ENCODE peak calls at places on chromosome 17, in four cellular contexts. A is PC-3, W is H9, K is GM23248. E is an unnamed sample.

GRCh38 chr17:16407911-16408588 is 7.3 kb upstream of the TRPV2 start:
- DNase-seq in A (peak; percentile 47), W (peak; percentile 75), K (peak; percentile 54), E (no peak)

GRCh38 chr17:66517336-66518009 is 215.1 kb downstream of the PRKCA start:
- DNase-seq in A (no peak), W (no peak), K (no peak), E (no peak)

GRCh38 chr17:77581480-77581879 is 377.0 kb upstream of the TNRC6C start:
- DNase-seq in K (peak; percentile 74), A (peak; percentile 71), W (no peak), E (no peak)

GRCh38 chr17:61307905-61308886 is 91.4 kb upstream of the TBX2 start:
- DNase-seq in K (peak; percentile 98), A (peak; percentile 75), W (no peak), E (no peak)

GRCh38 chr17:4944554-4945175 is 3.7 kb downstream of the PFN1 start:
- DNase-seq in A (no peak), W (peak; percentile 44), K (no peak), E (no peak)

GRCh38 chr17:71338396-71338795 is 782.4 kb upstream of the SOX9 start:
- DNase-seq in A (peak; percentile 13), W (no peak), K (peak; percentile 42), E (no peak)

GRCh38 chr17:8332688-8333087 is 7.0 kb upstream of the ODF4 start:
- DNase-seq in K (no peak), A (peak; percentile 25), W (no peak), E (peak; percentile 65)

GRCh38 chr17:6261496-6261895 is 173.4 kb downstream of the AIPL1 start:
- DNase-seq in W (no peak), A (no peak), K (no peak), E (peak; percentile 23)

GRCh38 chr17:68328676-68329075 is 37.4 kb downstream of the ARSG start:
- DNase-seq in A (peak; percentile 73), K (no peak), W (no peak), E (peak; percentile 91)

GRCh38 chr17:17413215-17413792 is 63.5 kb upstream of the MED9 start:
- DNase-seq in A (peak; percentile 78), W (no peak), K (peak; percentile 27), E (no peak)

GRCh38 chr17:36221187-36221586 is 10.3 kb downstream of the CCL4L2 start:
- DNase-seq in K (no peak), A (no peak), W (peak; percentile 15), E (no peak)

GRCh38 chr17:45314761-45315549 is 1.9 kb downstream of the MAP3K14 start:
- DNase-seq in W (no peak), K (peak; percentile 58), A (peak; percentile 4), E (no peak)

GRCh38 chr17:74554909-74555308 is 9.0 kb upstream of the CD300C start:
- DNase-seq in W (no peak), A (no peak), K (no peak), E (no peak)

GRCh38 chr17:37273419-37274051 is 102.2 kb upstream of the C17orf78 start:
- DNase-seq in W (peak; percentile 24), A (no peak), K (peak; percentile 13), E (peak; percentile 18)

GRCh38 chr17:76744747-76745146 is 6.8 kb downstream of the MFSD11 start:
- DNase-seq in W (no peak), K (no peak), A (no peak), E (no peak)

GRCh38 chr17:41919165-41919817 is 540 bp upstream of the ACLY start:
- DNase-seq in W (peak; percentile 92), A (peak; percentile 61), K (no peak), E (peak; percentile 99)

GRCh38 chr17:5769936-5770335 is 185.6 kb upstream of the NLRP1 start:
- DNase-seq in W (peak; percentile 55), K (no peak), A (no peak), E (no peak)

GRCh38 chr17:77441130-77441920 is 300.6 kb downstream of the SEC14L1 start:
- DNase-seq in A (no peak), W (no peak), K (no peak), E (no peak)

GRCh38 chr17:71828182-71828596 is 292.6 kb upstream of the SOX9 start:
- DNase-seq in W (peak; percentile 97), A (no peak), K (peak; percentile 78), E (peak; percentile 98)

GRCh38 chr17:61284174-61284573 is 115.5 kb upstream of the TBX2 start:
- DNase-seq in A (peak; percentile 57), K (peak; percentile 85), W (no peak), E (no peak)

GRCh38 chr17:36703860-36704266 is 102.5 kb downstream of the MRM1 start:
- DNase-seq in K (peak; percentile 46), A (peak; percentile 15), W (peak; percentile 91), E (peak; percentile 71)

GRCh38 chr17:33291248-33292183 is 1.6 kb downstream of the ASIC2 start:
- DNase-seq in W (peak; percentile 81), K (peak; percentile 48), A (no peak), E (peak; percentile 73)

GRCh38 chr17:17350491-17351355 is 47.5 kb downstream of the NT5M start:
- DNase-seq in W (peak; percentile 80), A (peak; percentile 58), K (peak; percentile 79), E (peak; percentile 72)

GRCh38 chr17:77734371-77735050 is 224.0 kb upstream of the TNRC6C start:
- DNase-seq in K (peak; percentile 64), A (no peak), W (peak; percentile 83), E (peak; percentile 76)

GRCh38 chr17:42214156-42214555 is 19.9 kb upstream of the GHDC start:
- DNase-seq in A (no peak), K (no peak), W (no peak), E (no peak)

GRCh38 chr17:82497483-82498405 is 21.8 kb upstream of the FOXK2 start:
- DNase-seq in A (peak; percentile 27), W (no peak), K (peak; percentile 67), E (peak; percentile 43)

GRCh38 chr17:77287432-77288068 is 146.8 kb downstream of the SEC14L1 start:
- DNase-seq in K (peak; percentile 95), W (peak; percentile 83), A (peak; percentile 98), E (peak; percentile 82)

GRCh38 chr17:59652119-59652518 is 32.4 kb downstream of the CLTC start:
- DNase-seq in K (peak; percentile 85), W (no peak), A (peak; percentile 64), E (no peak)

GRCh38 chr17:77475012-77475976 is 334.5 kb downstream of the SEC14L1 start:
- DNase-seq in A (no peak), W (no peak), K (peak; percentile 90), E (no peak)

GRCh38 chr17:77654861-77655260 is 303.6 kb upstream of the TNRC6C start:
- DNase-seq in W (no peak), A (no peak), K (no peak), E (no peak)

GRCh38 chr17:17041018-17041521 is 1.2 kb upstream of the MPRIP start:
- DNase-seq in K (peak; percentile 88), A (peak; percentile 82), W (no peak), E (peak; percentile 67)

GRCh38 chr17:43373343-43373742 is 25.4 kb upstream of the ARL4D start:
- DNase-seq in W (no peak), A (no peak), K (no peak), E (no peak)
- H3K4me1 ChIP-seq in W (no peaks in the 10 kb centered on the region), A (peaks cover 2% of the 10 kb centered on the region), K (peaks cover 6% of the 10 kb centered on the region), E (no peaks in the 10 kb centered on the region)

DNA sequence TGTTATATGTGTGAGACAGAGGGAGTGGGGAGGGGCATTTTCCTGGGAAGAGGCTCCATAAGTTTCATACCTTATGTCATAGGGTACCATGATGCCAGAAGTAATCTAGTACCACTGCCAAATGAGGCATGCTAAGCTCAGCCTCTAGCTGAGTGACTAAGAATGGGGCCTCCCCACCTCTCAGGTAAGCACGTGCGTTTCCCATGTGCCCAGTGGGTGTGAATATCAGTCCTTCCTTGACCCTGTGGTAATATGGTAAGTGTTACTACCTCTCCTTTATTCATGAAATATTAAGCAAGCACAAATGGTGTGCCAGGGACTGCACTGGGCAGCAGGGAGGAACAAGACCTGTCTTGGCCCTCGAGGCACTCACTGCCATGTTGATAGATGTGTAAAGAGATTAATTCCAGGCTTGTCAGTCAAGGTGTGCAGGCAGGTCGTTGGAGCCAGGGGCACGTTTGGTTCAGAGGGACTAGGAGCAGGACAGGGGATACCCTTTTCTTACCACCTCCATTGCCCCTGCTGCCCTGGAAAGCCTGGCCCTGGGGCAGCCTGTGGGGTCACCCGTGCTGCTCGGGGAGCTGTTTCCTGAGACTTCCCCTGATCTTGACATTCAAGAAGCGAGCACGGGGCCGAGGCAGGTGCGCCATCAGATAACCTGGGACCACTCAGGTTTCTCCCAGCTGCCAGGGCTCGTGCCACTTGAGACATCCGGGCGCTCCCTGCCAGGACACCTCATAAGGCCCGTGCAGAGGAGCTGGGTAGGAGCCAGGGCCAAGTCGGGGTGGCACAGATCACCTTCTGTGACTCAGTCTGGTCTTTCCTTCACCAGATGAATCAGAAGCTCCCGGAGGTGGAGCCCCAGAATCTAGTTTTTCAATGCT is 8.8 kb downstream of the RSAD1 start:
- DNase-seq in A (peak; percentile 90), K (peak; percentile 73), W (no peak), E (no peak)
- H3K79me2 ChIP-seq in A (no peaks in the 10 kb centered on the region), K (no peaks in the 10 kb centered on the region), W (no peaks in the 10 kb centered on the region), E (no peaks in the 10 kb centered on the region)

DNA sequence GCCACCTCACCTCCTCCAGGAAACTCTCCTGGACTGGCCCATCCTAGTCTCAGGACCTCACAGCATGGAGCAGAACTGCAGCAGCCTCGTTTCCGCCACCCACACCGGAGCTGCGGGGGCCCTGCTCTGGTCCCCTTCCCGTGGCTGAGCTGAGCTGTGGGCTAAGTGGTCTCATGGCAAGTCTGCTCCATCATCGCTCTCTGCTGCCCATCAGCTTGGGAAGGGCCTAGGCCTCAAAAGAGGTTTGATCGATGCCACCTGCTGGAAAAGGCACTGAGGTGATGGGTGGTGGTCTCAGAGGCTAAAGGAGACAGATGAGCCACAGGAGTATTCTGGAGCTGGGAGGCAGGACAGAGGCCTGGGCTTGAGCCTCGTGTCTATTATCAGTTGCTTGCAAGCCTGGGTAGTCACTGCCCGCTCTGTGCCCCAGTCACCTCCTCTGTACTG is 1.8 kb downstream of the ITGAE start:
- DNase-seq in K (no peak), W (peak; percentile 54), A (no peak), E (peak; percentile 45)
- H3K4me1 ChIP-seq in K (peaks cover 29% of the 10 kb centered on the region), W (no peaks in the 10 kb centered on the region), A (peaks cover 31% of the 10 kb centered on the region), E (no peaks in the 10 kb centered on the region)

GRCh38 chr17:80612997-80613731 is 68.5 kb downstream of the RPTOR start:
- DNase-seq in W (no peak), K (no peak), A (no peak), E (no peak)

GRCh38 chr17:80611831-80612230 is 67.2 kb downstream of the RPTOR start:
- DNase-seq in W (no peak), K (no peak), A (no peak), E (no peak)

GRCh38 chr17:80613732-80614071 is 69.1 kb downstream of the RPTOR start:
- DNase-seq in K (no peak), W (no peak), A (no peak), E (no peak)

GRCh38 chr17:80608326-80608725 is 63.7 kb downstream of the RPTOR start:
- DNase-seq in A (no peak), K (no peak), W (no peak), E (no peak)

DNA sequence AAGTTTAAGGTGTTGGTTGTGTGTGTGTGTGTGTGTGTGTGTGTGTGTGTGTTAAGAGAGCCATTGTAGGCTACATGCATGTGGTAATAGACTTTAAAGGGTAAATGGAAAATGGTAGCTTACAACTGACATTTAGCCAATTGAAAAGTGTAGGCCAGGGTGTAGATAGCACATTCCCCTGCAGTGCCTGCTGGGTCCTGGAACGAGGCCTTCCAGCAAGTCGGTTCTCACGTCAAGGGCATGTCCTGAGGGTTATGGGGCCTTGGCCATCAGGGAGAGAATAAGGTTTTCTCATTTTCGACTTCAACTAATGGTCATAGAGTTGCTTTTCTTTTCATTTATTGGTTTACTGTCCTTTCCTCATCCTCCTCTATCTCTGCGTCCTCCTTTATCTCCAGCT is 65.1 kb downstream of the RPTOR start:
- DNase-seq in W (no peak), K (no peak), A (no peak), E (no peak)
- H3K79me2 ChIP-seq in W (peaks cover 7% of the 10 kb centered on the region), K (no peaks in the 10 kb centered on the region), A (peaks cover 98% of the 10 kb centered on the region), E (peaks cover 35% of the 10 kb centered on the region)

GRCh38 chr17:78771758-78772382 is 10.2 kb downstream of the CYTH1 start:
- DNase-seq in A (no peak), K (no peak), W (no peak), E (no peak)
- H3K4me1 ChIP-seq in A (peaks cover 21% of the 10 kb centered on the region), K (peaks cover 20% of the 10 kb centered on the region), W (no peaks in the 10 kb centered on the region), E (no peaks in the 10 kb centered on the region)

E was measured in mesendoderm.